ENCODE peak calls at places on chromosomes 7 and 10, in nine cellular contexts. B is CD4-positive, CD25-positive, alpha-beta regulatory T cell; T is Ammon's horn; J is EL; R is HS-5; M is lung microvascular endothelial cell; E is thoracic aorta; P is ELR; H is cardiac fibroblast. Z is an unnamed sample.

GRCh38 chr7:97846945-97847344 is 25.3 kb downstream of the ASNS start:
- DNase-seq in B (no peak), T (no peak), J (no peak), R (no peak), M (no peak), E (no peak), P (no peak), H (no peak), Z (no peak)

GRCh38 chr7:38679419-38679818 is 48.2 kb upstream of the AMPH start:
- DNase-seq in B (no peak), T (no peak), J (no peak), R (no peak), M (no peak), E (no peak), P (no peak), H (peak; percentile 59), Z (no peak)

GRCh38 chr7:143411976-143412708 is 3.5 kb upstream of the EPHA1 start:
- DNase-seq in B (no peak), T (no peak), J (no peak), R (no peak), M (no peak), E (no peak), P (no peak), H (no peak), Z (no peak)

GRCh38 chr10:98125940-98126631 is 8.4 kb upstream of the R3HCC1L start:
- DNase-seq in B (no peak), T (no peak), J (no peak), R (no peak), M (no peak), E (no peak), P (no peak), H (peak; percentile 26), Z (no peak)

GRCh38 chr7:133888061-133888930 is 238.8 kb upstream of the LRGUK start:
- DNase-seq in B (no peak), T (no peak), J (no peak), R (no peak), M (no peak), E (no peak), P (no peak), H (no peak), Z (no peak)

GRCh38 chr7:158061031-158061630 is 526.5 kb downstream of the PTPRN2 start:
- DNase-seq in B (no peak), T (no peak), J (no peak), R (no peak), M (no peak), E (no peak), P (no peak), H (no peak), Z (no peak)

GRCh38 chr7:120055300-120055699 is 217.7 kb upstream of the KCND2 start:
- DNase-seq in B (no peak), T (no peak), J (no peak), R (peak; percentile 49), M (no peak), E (no peak), P (peak; percentile 31), H (peak; percentile 90), Z (peak; percentile 64)

GRCh38 chr10:124707546-124707945 is 36.6 kb downstream of the FAM53B start:
- DNase-seq in B (no peak), T (no peak), J (no peak), R (no peak), M (no peak), E (no peak), P (no peak), H (no peak), Z (no peak)

GRCh38 chr7:2488272-2488645 is 12.1 kb upstream of the GRIFIN start:
- DNase-seq in B (no peak), T (no peak), J (peak; percentile 30), R (no peak), M (no peak), E (peak; percentile 74), P (no peak), H (peak; percentile 64), Z (no peak)

GRCh38 chr7:81624021-81624630 is 145.7 kb downstream of the HGF start:
- DNase-seq in B (no peak), T (no peak), J (peak; percentile 20), R (no peak), M (no peak), E (no peak), P (no peak), H (no peak), Z (peak; percentile 46)

GRCh38 chr7:100965051-100965722 is 4.2 kb upstream of the MUC12 start:
- DNase-seq in B (no peak), T (no peak), J (no peak), R (no peak), M (no peak), E (no peak), P (no peak), H (no peak), Z (no peak)

GRCh38 chr7:69967152-69967591 is 368.9 kb downstream of the AUTS2 start:
- DNase-seq in B (no peak), T (peak; percentile 31), J (no peak), R (no peak), M (no peak), E (peak; percentile 7), P (no peak), H (no peak), Z (no peak)

GRCh38 chr10:131681122-131681521 is 219.7 kb upstream of the PPP2R2D start:
- DNase-seq in B (no peak), T (no peak), J (no peak), R (no peak), M (no peak), E (no peak), P (no peak), H (no peak), Z (no peak)

GRCh38 chr7:157955383-157955999 is 618.7 kb downstream of the DNAJB6 start:
- DNase-seq in B (no peak), T (no peak), J (no peak), R (no peak), M (no peak), E (no peak), P (no peak), H (no peak), Z (no peak)

GRCh38 chr7:103636153-103636552 is 190.1 kb upstream of the SLC26A5 start:
- DNase-seq in B (no peak), T (no peak), J (peak; percentile 44), R (no peak), M (no peak), E (no peak), P (peak; percentile 50), H (peak; percentile 43), Z (peak; percentile 35)